ENCODE peak calls at places on chromosomes 4 and X, in six cellular contexts. G is upper lobe of right lung, D is heart right ventricle, U is AG09319, Q is H9, E is mucosa of descending colon. O is an unnamed sample.

GRCh38 chr4:145097821-145098674 is at the start of the genes ABCE1 and ANAPC10:
- DNase-seq in G (peak), D (peak), U (peak), Q (peak), E (peak), O (peak)

GRCh38 chr4:8742546-8742945 is 129.1 kb downstream of the HMX1 start:
- DNase-seq in G (peak), D (no peak), U (no peak), Q (no peak), E (no peak), O (no peak)

GRCh38 chr4:18844726-18845125 is 823.2 kb upstream of the LCORL start:
- DNase-seq in G (no peak), D (no peak), U (no peak), Q (no peak), E (no peak), O (peak)

GRCh38 chr4:34412233-34412632 is 1832.1 kb downstream of the ARAP2 start:
- DNase-seq in G (no peak), D (no peak), U (no peak), Q (no peak), E (no peak), O (no peak)

GRCh38 chr4:4405358-4405962 is 18.6 kb downstream of the NSG1 start:
- DNase-seq in G (no peak), D (no peak), U (no peak), Q (no peak), E (no peak), O (no peak)

GRCh38 chr4:140238353-140239041 is 84.5 kb upstream of the MAML3 start:
- DNase-seq in G (peak), D (peak), U (peak), Q (peak), E (peak), O (peak)

GRCh38 chr4:56786955-56787354 is 34.5 kb downstream of the SPINK2 start:
- DNase-seq in G (peak), D (peak), U (no peak), Q (no peak), E (peak), O (peak)

GRCh38 chrX:118862086-118862485 is 38.5 kb downstream of the ZCCHC12 start:
- DNase-seq in G (no peak), D (no peak), U (no peak), Q (no peak), E (no peak), O (no peak)

GRCh38 chrX:56763556-56764152 is 34.6 kb downstream of the NBDY start:
- DNase-seq in G (no peak), D (no peak), U (peak), Q (peak), E (peak), O (peak)

GRCh38 chr4:92600638-92601037 is 296.9 kb downstream of the GRID2 start:
- DNase-seq in G (peak), D (no peak), U (no peak), Q (peak), E (peak), O (no peak)

GRCh38 chr4:123116412-123116811 is 194.0 kb upstream of the NUDT6 start:
- DNase-seq in G (no peak), D (no peak), U (no peak), Q (no peak), E (no peak), O (no peak)

GRCh38 chr4:180153587-180153986 is 2089.6 kb upstream of the TENM3 start:
- DNase-seq in G (no peak), D (no peak), U (no peak), Q (no peak), E (no peak), O (no peak)

GRCh38 chr4:180156684-180157083 is 2086.5 kb upstream of the TENM3 start:
- DNase-seq in G (no peak), D (no peak), U (no peak), Q (no peak), E (no peak), O (no peak)

GRCh38 chr4:180152831-180153230 is 2090.4 kb upstream of the TENM3 start:
- DNase-seq in G (no peak), D (no peak), U (no peak), Q (no peak), E (no peak), O (no peak)

GRCh38 chr4:180148737-180149136 is 2094.5 kb upstream of the TENM3 start:
- DNase-seq in G (no peak), D (no peak), U (no peak), Q (no peak), E (no peak), O (no peak)

GRCh38 chr4:180150818-180151217 is 2092.4 kb upstream of the TENM3 start:
- DNase-seq in G (no peak), D (no peak), U (no peak), Q (no peak), E (no peak), O (no peak)
- TF ChIP-seq CTCF in G (peak), D (no peak), U (peak), Q (peak), E (no peak), O (peak)

DNA sequence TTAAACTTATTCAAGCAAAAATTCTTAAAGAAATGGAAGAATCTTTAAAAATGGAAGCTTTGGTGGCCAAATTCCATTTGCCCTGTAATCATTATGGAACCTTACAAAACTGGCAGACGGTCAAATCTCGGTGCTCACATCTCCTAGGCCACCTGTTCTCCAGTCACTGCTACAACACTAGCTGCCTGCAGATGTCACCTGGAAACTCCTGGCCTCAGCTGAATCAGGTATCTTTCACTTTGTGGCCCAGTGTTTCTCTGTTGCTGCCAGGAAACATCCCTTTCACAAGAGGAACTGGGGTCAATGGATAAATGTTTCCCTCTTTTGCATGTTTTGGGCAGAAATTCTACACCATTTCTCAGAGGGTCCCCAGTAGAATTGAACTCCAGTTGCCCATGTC is 4.2 kb upstream of the CXCL3 start:
- DNase-seq in G (no peak), D (no peak), U (no peak), Q (peak), E (no peak), O (no peak)
- TF ChIP-seq CTCF in G (no peak), D (no peak), U (no peak), Q (peak), E (peak), O (no peak)

DNA sequence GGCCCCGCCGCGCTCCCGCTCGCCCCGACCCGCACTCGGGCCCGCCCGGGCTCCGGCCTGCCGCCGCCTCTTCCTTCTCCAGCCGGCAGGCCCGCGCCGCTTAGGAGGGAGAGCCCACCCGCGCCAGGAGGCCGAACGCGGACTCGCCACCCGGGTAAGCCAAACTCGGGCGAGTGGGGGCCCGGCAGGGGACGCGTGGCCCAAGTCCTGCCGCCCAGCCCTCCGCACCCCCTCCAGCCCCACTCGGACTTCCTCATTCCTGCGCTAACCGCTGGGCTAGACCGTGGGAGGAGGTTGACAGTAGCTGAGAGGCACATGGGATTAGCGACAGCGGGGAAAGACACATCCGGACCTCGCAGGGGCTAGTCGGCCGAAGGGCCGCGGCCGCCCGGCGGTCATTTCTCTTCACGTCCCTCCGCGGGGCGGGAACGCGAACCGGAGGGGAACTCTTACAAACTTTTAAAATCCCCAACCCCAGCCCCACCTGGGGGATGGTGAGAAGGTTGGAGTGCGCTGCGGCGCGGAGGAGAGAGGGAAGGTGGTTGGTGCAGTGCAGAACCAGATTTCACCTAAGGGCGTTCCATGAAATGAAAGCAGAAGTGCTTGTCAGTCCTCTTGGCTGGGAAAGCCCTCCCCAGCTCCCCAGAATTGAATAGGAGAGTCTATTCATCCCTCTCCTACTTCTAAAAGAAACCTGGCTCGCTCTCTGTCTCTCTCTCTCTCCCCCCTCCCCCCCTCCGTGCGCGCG is 650 bp downstream of the NFKB1 start:
- DNase-seq in G (peak), D (peak), U (peak), Q (peak), E (peak), O (peak)
- TF ChIP-seq CTCF in G (no peak), D (no peak), U (no peak), Q (no peak), E (no peak), O (no peak)

GRCh38 chr4:188658958-188659522 is 519.8 kb downstream of the TRIML1 start:
- DNase-seq in G (no peak), D (no peak), U (no peak), Q (peak), E (no peak), O (no peak)
- TF ChIP-seq CTCF in G (no peak), D (no peak), U (no peak), Q (peak), E (no peak), O (no peak)

GRCh38 chrX:135549519-135549918 is 29.1 kb downstream of the INTS6L start:
- DNase-seq in G (no peak), D (no peak), U (no peak), Q (no peak), E (no peak), O (no peak)

GRCh38 chrX:135544338-135544948 is 24.0 kb downstream of the INTS6L start:
- DNase-seq in G (no peak), D (no peak), U (no peak), Q (no peak), E (no peak), O (no peak)

GRCh38 chrX:135543924-135544323 is 23.5 kb downstream of the INTS6L start:
- DNase-seq in G (no peak), D (no peak), U (no peak), Q (peak), E (no peak), O (no peak)
- TF ChIP-seq CTCF in G (peak), D (no peak), U (no peak), Q (peak), E (no peak), O (peak)

GRCh38 chr4:119629142-119629471 is 503 bp upstream of the PDE5A start:
- DNase-seq in G (no peak), D (no peak), U (no peak), Q (no peak), E (no peak), O (no peak)
- TF ChIP-seq CTCF in G (no peak), D (no peak), U (no peak), Q (no peak), E (no peak), O (no peak)